ENCODE peak calls at places on chromosomes 6 and 20, in seven cellular contexts. D is left ventricle myocardium inferior, M is right atrium auricular region, T is A549, Y is PC-3, L is tibial nerve, G is heart right ventricle. P is an unnamed sample. For H3K4me1, the result is how much of the 10 kb centered on the place peaks cover.

GRCh38 chr6:12010635-12011275 is 1.4 kb upstream of the HIVEP1 start:
- DNase-seq in D (peak), M (peak), T (peak), Y (no peak), L (peak), G (peak), P (no peak)

GRCh38 chr6:97059473-97059872 is 134.9 kb downstream of the KLHL32 start:
- DNase-seq in D (no peak), M (no peak), T (peak), Y (peak), L (no peak), G (no peak), P (no peak)

GRCh38 chr6:89242574-89243330 is 25.6 kb upstream of the GABRR1 start:
- DNase-seq in D (no peak), M (no peak), T (peak), Y (peak), L (no peak), G (no peak), P (no peak)

GRCh38 chr6:131789219-131789618 is 18.6 kb upstream of the ENPP1 start:
- DNase-seq in D (no peak), M (no peak), T (no peak), Y (peak), L (no peak), G (no peak), P (no peak)

GRCh38 chr6:16270178-16270794 is 31.9 kb downstream of the GMPR start:
- DNase-seq in D (no peak), M (no peak), T (no peak), Y (no peak), L (no peak), G (no peak), P (no peak)

GRCh38 chr20:37564388-37565133 is 36.9 kb upstream of the BLCAP start:
- DNase-seq in D (peak), M (peak), T (peak), Y (peak), L (peak), G (peak), P (no peak)

GRCh38 chr20:33679758-33680485 is 5.7 kb upstream of the NECAB3 start:
- DNase-seq in D (no peak), M (no peak), T (no peak), Y (no peak), L (no peak), G (no peak), P (no peak)

GRCh38 chr20:199996-200395 is 10.5 kb upstream of the DEFB128 start:
- DNase-seq in D (no peak), M (no peak), T (no peak), Y (no peak), L (no peak), G (no peak), P (no peak)

GRCh38 chr20:3037654-3038053 is 5.8 kb upstream of the GNRH2 start:
- DNase-seq in D (no peak), M (no peak), T (no peak), Y (no peak), L (no peak), G (no peak), P (no peak)

GRCh38 chr20:44050925-44051660 is 135.9 kb downstream of the JPH2 start:
- DNase-seq in D (no peak), M (no peak), T (no peak), Y (no peak), L (no peak), G (no peak), P (no peak)

GRCh38 chr6:133741375-133741861 is 147.5 kb upstream of the TCF21 start:
- DNase-seq in D (no peak), M (no peak), T (peak), Y (no peak), L (peak), G (no peak), P (no peak)

GRCh38 chr6:129498556-129498940 is 211.4 kb downstream of the ARHGAP18 start:
- DNase-seq in D (no peak), M (no peak), T (no peak), Y (peak), L (no peak), G (no peak), P (no peak)

GRCh38 chr6:88268508-88268907 is 102.4 kb upstream of the CNR1 start:
- DNase-seq in D (no peak), M (no peak), T (no peak), Y (no peak), L (no peak), G (no peak), P (no peak)

GRCh38 chr6:132401120-132401940 is at the start of gene MOXD1:
- DNase-seq in D (peak), M (no peak), T (peak), Y (peak), L (no peak), G (peak), P (no peak)

GRCh38 chr20:53934421-53935352 is 135.7 kb downstream of the BCAS1 start:
- DNase-seq in D (peak), M (no peak), T (peak), Y (peak), L (no peak), G (no peak), P (no peak)

GRCh38 chr20:52852695-52853094 is 119.5 kb upstream of the TSHZ2 start:
- DNase-seq in D (no peak), M (no peak), T (no peak), Y (no peak), L (no peak), G (no peak), P (no peak)

GRCh38 chr6:149458196-149458595 is 26.6 kb downstream of the ZC3H12D start:
- DNase-seq in D (no peak), M (no peak), T (no peak), Y (no peak), L (no peak), G (no peak), P (no peak)

GRCh38 chr6:6927437-6928361 is 180.1 kb upstream of the RREB1 start:
- DNase-seq in D (peak), M (no peak), T (no peak), Y (no peak), L (no peak), G (peak), P (no peak)

GRCh38 chr6:47414517-47415167 is 62.9 kb upstream of the CD2AP start:
- DNase-seq in D (no peak), M (no peak), T (peak), Y (peak), L (no peak), G (no peak), P (peak)

GRCh38 chr20:2606507-2607006 is 45.9 kb upstream of the NOP56 start:
- DNase-seq in D (no peak), M (no peak), T (no peak), Y (no peak), L (no peak), G (no peak), P (no peak)

GRCh38 chr6:48597951-48598350 is 487.0 kb upstream of the PTCHD4 start:
- DNase-seq in D (no peak), M (no peak), T (no peak), Y (no peak), L (no peak), G (no peak), P (no peak)

GRCh38 chr20:10953437-10953836 is 279.6 kb upstream of the JAG1 start:
- DNase-seq in D (no peak), M (no peak), T (no peak), Y (no peak), L (no peak), G (no peak), P (no peak)

GRCh38 chr20:50918403-50918802 is 12.8 kb downstream of the ADNP start:
- DNase-seq in D (no peak), M (no peak), T (no peak), Y (no peak), L (no peak), G (no peak), P (no peak)

GRCh38 chr6:8375916-8376315 is 59.4 kb downstream of the SLC35B3 start:
- DNase-seq in D (no peak), M (no peak), T (no peak), Y (no peak), L (no peak), G (no peak), P (no peak)

GRCh38 chr6:151576658-151577057 is 82.8 kb downstream of the CCDC170 start:
- DNase-seq in D (no peak), M (no peak), T (no peak), Y (peak), L (no peak), G (no peak), P (no peak)

GRCh38 chr6:14612016-14612415 is 494.4 kb downstream of the CD83 start:
- DNase-seq in D (no peak), M (no peak), T (no peak), Y (peak), L (no peak), G (no peak), P (no peak)

GRCh38 chr20:45408646-45409213 is 641 bp downstream of the DBNDD2 start:
- DNase-seq in D (no peak), M (no peak), T (no peak), Y (no peak), L (no peak), G (peak), P (no peak)

GRCh38 chr6:138293428-138293827 is 75.1 kb upstream of the PBOV1 start:
- DNase-seq in D (no peak), M (no peak), T (no peak), Y (no peak), L (no peak), G (no peak), P (no peak)

GRCh38 chr6:45589367-45589766 is 211.6 kb upstream of the SUPT3H start:
- DNase-seq in D (no peak), M (no peak), T (no peak), Y (peak), L (no peak), G (no peak), P (no peak)

GRCh38 chr6:49606696-49607390 is 29.8 kb downstream of the RHAG start:
- DNase-seq in D (no peak), M (no peak), T (peak), Y (peak), L (no peak), G (no peak), P (no peak)

GRCh38 chr20:39785252-39785917 is 823.2 kb downstream of the DHX35 start:
- DNase-seq in D (no peak), M (no peak), T (no peak), Y (no peak), L (no peak), G (no peak), P (no peak)

GRCh38 chr6:140011537-140011936 is 637.1 kb upstream of the CITED2 start:
- DNase-seq in D (no peak), M (no peak), T (no peak), Y (no peak), L (no peak), G (no peak), P (no peak)

GRCh38 chr6:66226099-66226498 is 519.1 kb upstream of the EYS start:
- DNase-seq in D (no peak), M (no peak), T (peak), Y (peak), L (no peak), G (no peak), P (no peak)

GRCh38 chr6:33204165-33204414 is 365 bp upstream of the HSD17B8 start:
- DNase-seq in D (no peak), M (no peak), T (no peak), Y (no peak), L (no peak), G (no peak), P (no peak)
- H3K4me1 ChIP-seq in D (half or more), M (half or more), T (under half), Y (half or more), L (under half), G (under half), P (half or more)

GRCh38 chr6:125789576-125790402 is 971 bp upstream of the NCOA7 start:
- DNase-seq in D (peak), M (no peak), T (peak), Y (no peak), L (peak), G (peak), P (peak)

GRCh38 chr6:125784365-125784764 is 6.4 kb upstream of the NCOA7 start:
- DNase-seq in D (no peak), M (no peak), T (no peak), Y (peak), L (no peak), G (no peak), P (no peak)

GRCh38 chr6:125789167-125789566 is 1.6 kb upstream of the NCOA7 start:
- DNase-seq in D (no peak), M (no peak), T (no peak), Y (no peak), L (peak), G (no peak), P (no peak)

GRCh38 chr6:125790403-125791150 is at the start of gene NCOA7:
- DNase-seq in D (peak), M (peak), T (peak), Y (peak), L (peak), G (peak), P (peak)

GRCh38 chr6:125787791-125788190 is 3.0 kb upstream of the NCOA7 start:
- DNase-seq in D (no peak), M (no peak), T (peak), Y (peak), L (no peak), G (no peak), P (no peak)
- TF ChIP-seq CTCF in D (peak), M (peak), T (peak), Y (peak), L (no peak), G (peak), P (no peak)

GRCh38 chr6:5520796-5521195 is 259.5 kb downstream of the FARS2 start:
- DNase-seq in D (no peak), M (no peak), T (no peak), Y (no peak), L (no peak), G (no peak), P (no peak)
- H3K4me1 ChIP-seq in D (under half), M (under half), T (under half), Y (under half), L (under half), G (under half), P (under half)

DNA sequence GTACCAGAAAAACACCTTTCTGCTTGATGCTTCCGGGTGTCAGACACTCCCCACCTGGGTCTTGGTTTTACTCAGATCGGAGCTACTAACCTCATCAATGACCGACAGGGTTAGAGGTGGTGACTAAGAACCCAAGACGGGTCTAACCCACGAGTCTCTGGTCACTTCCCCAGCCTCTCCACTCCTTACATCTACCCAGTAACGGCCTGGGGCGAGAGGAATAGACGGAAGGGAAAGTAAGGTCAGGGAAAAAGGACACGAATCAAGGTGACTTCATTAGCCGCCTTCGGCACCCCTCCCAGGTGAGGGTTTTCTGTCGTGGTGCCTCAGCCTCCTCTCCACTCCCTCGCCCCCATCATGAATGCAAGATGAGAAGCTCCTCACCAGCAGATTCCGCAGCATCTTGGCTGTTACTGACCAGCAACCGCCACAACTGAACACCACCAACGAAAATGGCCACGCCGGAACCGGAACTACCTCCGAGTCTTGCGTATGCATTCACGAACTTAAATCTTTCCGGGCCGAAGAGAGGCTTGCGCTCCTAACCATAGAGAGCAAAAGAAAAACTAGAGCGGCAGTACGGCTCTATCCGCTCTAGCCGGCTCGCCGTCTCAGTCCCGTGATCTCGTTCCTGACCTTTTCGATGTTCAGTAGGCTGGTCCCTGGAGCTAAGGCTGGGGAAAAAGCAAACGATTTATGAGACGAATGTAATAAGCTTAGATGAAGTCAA is at the start of gene COX7A2:
- DNase-seq in D (peak), M (peak), T (peak), Y (peak), L (peak), G (peak), P (peak)
- TF ChIP-seq CTCF in D (no peak), M (no peak), T (no peak), Y (no peak), L (no peak), G (no peak), P (no peak)

GRCh38 chr6:53530346-53530745 is 14.6 kb downstream of the GCLC start:
- DNase-seq in D (peak), M (no peak), T (no peak), Y (no peak), L (no peak), G (no peak), P (no peak)
- H3K4me1 ChIP-seq in D (half or more), M (half or more), T (half or more), Y (under half), L (under half), G (under half), P (under half)

DNA sequence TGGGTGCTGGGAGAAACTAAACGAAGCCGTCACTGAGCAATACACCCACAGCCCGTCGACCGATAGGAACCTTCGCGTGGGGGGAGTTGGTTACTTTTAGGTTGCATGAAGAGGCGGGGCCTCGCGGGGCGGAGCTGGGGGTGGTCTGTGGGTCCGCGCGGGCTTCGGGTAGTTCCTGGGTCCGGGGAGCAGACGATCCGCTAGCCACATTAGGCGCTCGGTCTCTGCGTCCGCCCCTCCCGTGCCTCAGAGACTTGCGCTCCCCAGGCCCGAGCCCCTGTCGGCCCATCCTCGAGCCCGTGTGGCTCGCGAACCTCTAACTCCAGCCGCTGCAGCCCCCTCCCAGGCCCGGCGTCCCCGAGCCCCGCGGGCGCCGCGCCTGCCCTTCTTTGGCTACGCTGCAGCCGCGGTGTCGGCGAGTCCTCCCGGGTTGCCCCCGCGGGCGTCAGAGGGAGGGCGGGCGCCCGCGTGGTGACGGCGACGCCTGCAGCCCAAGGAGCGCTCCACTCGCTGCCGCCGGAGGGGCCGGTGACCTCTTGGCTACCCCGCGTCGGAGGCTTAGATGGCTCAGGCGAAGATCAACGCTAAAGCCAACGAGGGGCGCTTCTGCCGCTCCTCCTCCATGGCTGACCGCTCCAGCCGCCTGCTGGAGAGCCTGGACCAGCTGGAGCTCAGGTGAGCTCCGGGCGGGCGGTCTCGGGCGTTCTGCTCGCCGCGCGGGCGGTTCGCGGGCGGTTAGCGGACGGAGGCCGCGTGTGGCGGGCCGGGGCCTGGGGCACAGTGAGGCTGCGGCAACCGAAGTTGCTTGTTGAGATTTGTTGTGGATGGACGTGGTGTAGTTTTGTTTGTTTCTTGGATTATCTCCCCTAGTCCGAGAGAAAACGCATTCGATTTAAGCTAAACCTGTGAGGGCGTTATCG is at the start of gene BAG2:
- DNase-seq in D (peak), M (peak), T (peak), Y (peak), L (peak), G (peak), P (peak)
- TF ChIP-seq CTCF in D (peak), M (peak), T (no peak), Y (no peak), L (peak), G (peak), P (no peak)

GRCh38 chr6:10278786-10279185 is 136.1 kb downstream of the TFAP2A start:
- DNase-seq in D (no peak), M (no peak), T (no peak), Y (no peak), L (no peak), G (no peak), P (no peak)

GRCh38 chr6:10272591-10272990 is 142.3 kb downstream of the TFAP2A start:
- DNase-seq in D (no peak), M (no peak), T (no peak), Y (no peak), L (no peak), G (no peak), P (no peak)

GRCh38 chr6:10276888-10277287 is 138.0 kb downstream of the TFAP2A start:
- DNase-seq in D (no peak), M (no peak), T (no peak), Y (no peak), L (no peak), G (no peak), P (no peak)

GRCh38 chr6:10271982-10272381 is 142.9 kb downstream of the TFAP2A start:
- DNase-seq in D (no peak), M (no peak), T (no peak), Y (no peak), L (no peak), G (no peak), P (no peak)

DNA sequence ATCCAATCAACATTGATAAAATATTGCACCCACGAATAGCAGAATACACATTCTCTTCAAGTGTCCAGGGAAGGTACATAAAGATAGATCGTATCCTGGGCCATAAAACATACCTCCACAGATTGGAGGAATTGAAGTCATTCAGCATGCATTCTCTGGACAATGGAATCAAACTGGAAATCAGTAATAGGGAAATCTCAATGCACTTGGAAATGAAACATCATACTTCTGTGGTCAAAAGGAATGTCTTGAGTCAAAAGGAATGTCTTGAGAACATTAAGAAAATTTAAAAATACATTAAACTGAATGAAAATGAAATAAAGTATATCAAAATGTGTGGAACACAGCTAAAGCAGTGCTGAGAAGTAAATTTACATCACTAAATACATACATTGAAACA is 138.8 kb downstream of the TFAP2A start:
- DNase-seq in D (no peak), M (no peak), T (no peak), Y (peak), L (no peak), G (no peak), P (no peak)
- H3K4me1 ChIP-seq in D (under half), M (under half), T (under half), Y (under half), L (under half), G (under half), P (under half)

GRCh38 chr20:36215778-36216177 is 20.5 kb upstream of the AAR2 start:
- DNase-seq in D (no peak), M (no peak), T (no peak), Y (no peak), L (no peak), G (no peak), P (no peak)

GRCh38 chr20:36213362-36213761 is 22.9 kb upstream of the AAR2 start:
- DNase-seq in D (no peak), M (no peak), T (no peak), Y (no peak), L (no peak), G (no peak), P (no peak)

GRCh38 chr20:36216314-36217025 is 19.8 kb upstream of the AAR2 start:
- DNase-seq in D (no peak), M (no peak), T (no peak), Y (no peak), L (no peak), G (no peak), P (no peak)

GRCh38 chr20:36217226-36217625 is 19.1 kb upstream of the AAR2 start:
- DNase-seq in D (no peak), M (no peak), T (peak), Y (peak), L (no peak), G (no peak), P (no peak)

GRCh38 chr20:36214684-36215256 is 21.5 kb upstream of the AAR2 start:
- DNase-seq in D (no peak), M (no peak), T (peak), Y (peak), L (no peak), G (no peak), P (no peak)
- TF ChIP-seq CTCF in D (peak), M (peak), T (peak), Y (peak), L (no peak), G (peak), P (no peak)